ENCODE peak calls at places on chromosome 16, in nine cellular contexts. J is neural progenitor cell; S is fibroblast of lung; G is AG04450; I is H9; Q is H1; E is right lobe of liver; D is CD8-positive, alpha-beta T cell; L is PC-3. R is an unnamed sample.

GRCh38 chr16:20812510-20812909 is 6.2 kb downstream of the REXO5 start:
- DNase-seq in L (no peak), J (no peak), D (no peak), I (no peak), Q (no peak), E (no peak), G (no peak), S (no peak), R (no peak)

GRCh38 chr16:79850348-79850747 is 249.8 kb upstream of the MAF start:
- DNase-seq in I (no peak), J (no peak), L (no peak), D (no peak), E (no peak), G (no peak), S (no peak), Q (no peak), R (no peak)

GRCh38 chr16:77723108-77723514 is 797 bp downstream of the NUDT7 start:
- DNase-seq in G (peak; percentile 43), Q (no peak), S (peak; percentile 76), I (no peak), L (no peak), J (no peak), D (no peak), E (peak; percentile 67), R (peak; percentile 44)

GRCh38 chr16:56013962-56014552 is 138.9 kb upstream of the CES5A start:
- DNase-seq in Q (peak; percentile 91), S (no peak), L (peak; percentile 27), J (peak; percentile 89), I (peak; percentile 83), E (peak; percentile 62), D (peak; percentile 4), G (no peak), R (no peak)

GRCh38 chr16:60485877-60486489 is 1550.3 kb downstream of the CDH8 start:
- DNase-seq in E (no peak), S (no peak), L (no peak), I (no peak), G (no peak), Q (no peak), D (no peak), J (no peak), R (no peak)

GRCh38 chr16:67910162-67910561 is 17.1 kb downstream of the PSKH1 start:
- DNase-seq in E (no peak), D (no peak), J (no peak), L (no peak), I (no peak), G (peak; percentile 42), S (peak; percentile 38), Q (no peak), R (no peak)

GRCh38 chr16:15652293-15653001 is 2.4 kb downstream of the NDE1 start:
- DNase-seq in Q (no peak), L (no peak), E (no peak), I (no peak), G (no peak), D (no peak), S (no peak), J (no peak), R (no peak)

GRCh38 chr16:27314161-27314723 is 468 bp downstream of the IL4R start:
- DNase-seq in I (no peak), J (no peak), D (peak; percentile 4), E (peak; percentile 79), L (peak; percentile 78), G (peak; percentile 84), Q (peak; percentile 72), S (peak; percentile 93), R (peak; percentile 92)

GRCh38 chr16:68902376-68903345 is 59.3 kb downstream of the TANGO6 start:
- DNase-seq in Q (peak; percentile 63), E (peak; percentile 57), S (peak; percentile 40), G (peak; percentile 15), I (peak; percentile 65), J (peak; percentile 75), D (no peak), L (peak; percentile 80), R (peak; percentile 40)

GRCh38 chr16:67563708-67564468 is 1.6 kb downstream of the CTCF start:
- DNase-seq in L (peak; percentile 37), D (no peak), S (peak; percentile 70), G (peak; percentile 57), J (peak; percentile 36), I (no peak), E (peak; percentile 87), Q (no peak), R (peak; percentile 82)

GRCh38 chr16:19315889-19316288 is 30.4 kb downstream of the CLEC19A start:
- DNase-seq in Q (no peak), J (no peak), L (no peak), D (no peak), E (no peak), S (no peak), G (no peak), I (no peak), R (no peak)

GRCh38 chr16:27437946-27438345 is 36.0 kb downstream of the IL21R start:
- DNase-seq in S (no peak), I (no peak), G (no peak), L (no peak), J (no peak), Q (peak; percentile 17), E (no peak), D (no peak), R (no peak)

GRCh38 chr16:8926827-8927226 is 36.9 kb downstream of the USP7 start:
- DNase-seq in L (no peak), D (no peak), Q (no peak), G (no peak), J (no peak), E (no peak), I (no peak), S (no peak), R (no peak)

GRCh38 chr16:66190411-66190810 is 176.1 kb upstream of the CDH5 start:
- DNase-seq in J (no peak), G (no peak), I (no peak), Q (no peak), L (no peak), S (no peak), D (no peak), E (no peak), R (no peak)

GRCh38 chr16:15440852-15441251 is 6.5 kb downstream of the BMERB1 start:
- DNase-seq in E (no peak), I (no peak), G (no peak), L (peak; percentile 80), S (peak; percentile 86), D (no peak), J (no peak), Q (no peak), R (no peak)

GRCh38 chr16:15643453-15644305 is 725 bp upstream of the MARF1 start:
- DNase-seq in E (no peak), G (peak; percentile 23), J (no peak), D (no peak), S (peak; percentile 60), I (no peak), L (peak; percentile 53), Q (peak; percentile 49), R (peak; percentile 56)

GRCh38 chr16:17131351-17131750 is 339.4 kb downstream of the XYLT1 start:
- DNase-seq in D (no peak), L (no peak), G (no peak), J (no peak), I (no peak), E (no peak), Q (no peak), S (no peak), R (no peak)

GRCh38 chr16:49366669-49367068 is 6.9 kb upstream of the C16orf78 start:
- DNase-seq in J (no peak), L (no peak), D (no peak), G (no peak), E (no peak), S (no peak), Q (no peak), I (no peak), R (no peak)
- H3K27ac ChIP-seq in J (no peak overlapping the region), L (no peak overlapping the region), D (no peak overlapping the region), G (no peak overlapping the region), E (no peak overlapping the region), S (no peak overlapping the region), Q (no peak overlapping the region), I (no peak overlapping the region), R (no peak overlapping the region)

GRCh38 chr16:89453662-89454321 is 36.6 kb downstream of the ANKRD11 start:
- DNase-seq in D (no peak), J (peak; percentile 38), L (peak; percentile 7), E (no peak), G (no peak), Q (no peak), S (peak; percentile 42), I (no peak), R (peak; percentile 69)
- TF ChIP-seq CTCF in D (no peak), J (peak; percentile 44), L (peak; percentile 37), E (peak; percentile 9), G (peak; percentile 22), Q (no peak), S (peak; percentile 4), I (peak; percentile 57), R (peak; percentile 43)

DNA sequence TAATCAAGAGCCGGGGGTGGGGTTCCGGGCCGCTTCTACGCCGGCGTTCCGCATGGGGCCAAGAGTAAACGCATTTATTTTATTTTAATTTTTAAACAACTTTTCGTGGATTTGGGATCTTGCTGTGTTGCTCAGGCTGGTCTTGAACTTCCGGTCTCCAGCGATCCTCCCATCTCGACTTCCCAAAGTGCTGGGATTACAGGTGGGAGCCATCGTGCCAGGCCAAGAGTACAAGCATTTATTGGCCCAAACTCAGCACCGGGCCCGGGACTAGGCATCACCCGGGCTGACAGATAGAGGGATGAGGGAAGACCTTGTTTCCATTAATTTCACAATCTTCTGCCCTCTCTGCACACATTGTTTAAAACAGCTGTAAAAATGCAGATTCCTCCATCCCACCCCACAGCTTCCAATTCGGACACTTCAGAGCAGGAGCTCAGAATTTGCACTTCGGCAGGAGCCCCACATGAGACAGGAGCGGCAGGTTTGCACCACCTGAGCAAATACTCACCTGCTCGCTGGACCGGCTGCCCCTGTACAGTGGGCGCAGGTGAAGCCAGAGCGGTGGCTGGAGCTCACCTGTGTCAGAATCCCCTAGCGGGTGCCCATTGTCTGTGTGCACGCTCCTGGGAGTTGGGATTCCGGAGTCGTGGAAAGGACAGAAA is 663 bp upstream of the GINS2 start:
- DNase-seq in Q (no peak), L (peak; percentile 19), I (no peak), J (no peak), G (no peak), E (no peak), D (no peak), S (no peak), R (no peak)
- H3K27ac ChIP-seq in Q (no peak overlapping the region), L (no peak overlapping the region), I (no peak overlapping the region), J (no peak overlapping the region), G (no peak overlapping the region), E (no peak overlapping the region), D (no peak overlapping the region), S (no peak overlapping the region), R (no peak overlapping the region)

GRCh38 chr16:50802000-50802399 is 60.1 kb downstream of the CYLD start:
- DNase-seq in Q (no peak), G (peak; percentile 30), S (peak; percentile 69), I (no peak), L (no peak), J (no peak), E (no peak), D (no peak), R (no peak)

GRCh38 chr16:50806099-50807062 is 64.5 kb downstream of the CYLD start:
- DNase-seq in J (peak; percentile 94), E (peak; percentile 83), Q (peak; percentile 91), I (peak; percentile 87), L (peak; percentile 84), S (peak; percentile 79), G (peak; percentile 77), D (peak; percentile 69), R (peak; percentile 84)

GRCh38 chr16:50804290-50804907 is 62.5 kb downstream of the CYLD start:
- DNase-seq in E (no peak), J (no peak), Q (no peak), S (no peak), I (no peak), L (no peak), G (no peak), D (no peak), R (no peak)

GRCh38 chr16:50800074-50800473 is 58.2 kb downstream of the CYLD start:
- DNase-seq in G (no peak), Q (no peak), I (no peak), L (no peak), E (no peak), S (no peak), J (peak; percentile 58), D (no peak), R (no peak)

GRCh38 chr16:50802958-50803357 is 61.1 kb downstream of the CYLD start:
- DNase-seq in S (no peak), L (no peak), G (no peak), J (no peak), D (no peak), I (no peak), Q (no peak), E (no peak), R (no peak)
- TF ChIP-seq CTCF in S (no peak), L (no peak), G (no peak), J (no peak), D (no peak), I (no peak), Q (no peak), E (no peak), R (no peak)